ENCODE peak calls at places on chromosomes 7 and 10, in seven cellular contexts. K is chondrocyte; V is ACHN; J is NCI-H2107; X is endothelial cell; F is nucleus accumbens; O is activated naive CD8-positive, alpha-beta T cell treated with anti-CD3 and anti-CD28 coated beads for 36 hours. P is an unnamed sample.

GRCh38 chr7:66454600-66455225 is 174.0 kb upstream of the KCTD7 start:
- DNase-seq in K (no peak), V (no peak), J (no peak), X (no peak), F (no peak), O (no peak), P (no peak)

GRCh38 chr10:62728479-62728878 is 76.0 kb upstream of the ADO start:
- DNase-seq in K (no peak), V (no peak), J (no peak), X (no peak), F (no peak), O (no peak), P (no peak)

GRCh38 chr10:75788394-75789205 is 357.2 kb downstream of the LRMDA start:
- DNase-seq in K (no peak), V (peak; percentile 61), J (no peak), X (no peak), F (no peak), O (no peak), P (no peak)

GRCh38 chr10:33706746-33707145 is 372.3 kb upstream of the NRP1 start:
- DNase-seq in K (no peak), V (no peak), J (no peak), X (no peak), F (no peak), O (no peak), P (no peak)

GRCh38 chr7:107917770-107918651 is 27.0 kb downstream of the DLD start:
- DNase-seq in K (no peak), V (no peak), J (no peak), X (no peak), F (no peak), O (no peak), P (no peak)

GRCh38 chr7:85927226-85927625 is 716.5 kb upstream of the GRM3 start:
- DNase-seq in K (no peak), V (no peak), J (no peak), X (no peak), F (no peak), O (no peak), P (no peak)

GRCh38 chr7:107563072-107563760 is 504 bp downstream of the COG5 start:
- DNase-seq in K (no peak), V (no peak), J (peak; percentile 8), X (no peak), F (no peak), O (no peak), P (no peak)

GRCh38 chr7:74187915-74188675 is 13.9 kb downstream of the EIF4H start:
- DNase-seq in K (no peak), V (peak; percentile 75), J (no peak), X (no peak), F (no peak), O (no peak), P (no peak)

GRCh38 chr7:135121868-135122267 is 26.0 kb upstream of the TMEM140 start:
- DNase-seq in K (no peak), V (no peak), J (no peak), X (no peak), F (no peak), O (no peak), P (no peak)

GRCh38 chr10:132627736-132628512 is 90.3 kb downstream of the INPP5A start:
- DNase-seq in K (no peak), V (no peak), J (no peak), X (no peak), F (no peak), O (no peak), P (no peak)

GRCh38 chr10:88238515-88238914 is 344.6 kb downstream of the RNLS start:
- DNase-seq in K (no peak), V (no peak), J (no peak), X (no peak), F (no peak), O (no peak), P (no peak)

GRCh38 chr10:60943372-60944158 is 420 bp downstream of the RHOBTB1 start:
- DNase-seq in K (peak; percentile 91), V (peak; percentile 69), J (no peak), X (peak; percentile 68), F (peak; percentile 27), O (peak; percentile 3), P (no peak)

GRCh38 chr7:91276909-91277308 is 12.7 kb downstream of the FZD1 start:
- DNase-seq in K (no peak), V (no peak), J (no peak), X (no peak), F (no peak), O (no peak), P (no peak)

GRCh38 chr7:76294344-76295024 is 8.0 kb upstream of the HSPB1 start:
- DNase-seq in K (peak; percentile 96), V (peak; percentile 99), J (peak; percentile 95), X (no peak), F (peak; percentile 81), O (no peak), P (peak; percentile 71)